ENCODE peak calls at places on chromosomes 4 and X, in eight cellular contexts. W, B, T, Q, E, A, X and U are unnamed samples.

GRCh38 chrX:106023947-106024346 is 14.6 kb downstream of the SERPINA7 start:
- DNase-seq in W (no peak), B (no peak), Q (no peak), A (no peak), T (no peak), X (no peak), E (no peak), U (no peak)

GRCh38 chrX:13647709-13648212 is 5.2 kb upstream of the TCEANC start:
- DNase-seq in X (no peak), T (peak), E (peak), Q (no peak), B (peak), W (no peak), A (peak), U (no peak)

GRCh38 chr4:77802406-77802805 is 16.8 kb downstream of the CNOT6L start:
- DNase-seq in A (no peak), Q (no peak), E (no peak), B (no peak), W (no peak), T (no peak), X (no peak), U (no peak)

GRCh38 chr4:3481113-3481531 is 18.0 kb downstream of the DOK7 start:
- DNase-seq in B (peak), W (no peak), X (no peak), T (no peak), A (peak), E (no peak), Q (no peak), U (no peak)

GRCh38 chrX:153646620-153647373 is at the start of gene DUSP9:
- DNase-seq in X (peak), Q (no peak), W (no peak), T (no peak), E (peak), A (no peak), B (peak), U (no peak)

GRCh38 chr4:80011636-80012236 is 61.3 kb downstream of the ANTXR2 start:
- DNase-seq in B (no peak), A (no peak), E (no peak), X (no peak), T (no peak), Q (peak), W (no peak), U (no peak)

GRCh38 chrX:39636481-39636880 is 461.3 kb downstream of the BCOR start:
- DNase-seq in T (no peak), E (no peak), X (no peak), A (no peak), Q (no peak), B (no peak), W (no peak), U (no peak)

GRCh38 chr4:133668061-133668851 is 519.2 kb downstream of the PCDH10 start:
- DNase-seq in X (no peak), T (no peak), W (no peak), A (no peak), B (peak), E (no peak), Q (no peak), U (no peak)

GRCh38 chrX:134936542-134936941 is 54.2 kb upstream of the SMIM10 start:
- DNase-seq in T (no peak), W (peak), E (no peak), A (peak), X (no peak), Q (peak), B (no peak), U (no peak)

GRCh38 chrX:153969125-153969903 is 2.3 kb downstream of the HCFC1 start:
- DNase-seq in A (peak), W (no peak), T (no peak), B (no peak), E (no peak), Q (no peak), X (no peak), U (no peak)

GRCh38 chr4:119310826-119311225 is 11.1 kb downstream of the FABP2 start:
- DNase-seq in W (peak), T (no peak), E (no peak), Q (no peak), B (no peak), A (no peak), X (no peak), U (no peak)

GRCh38 chr4:48905363-48906015 is 1.1 kb downstream of the OCIAD2 start:
- DNase-seq in W (peak), T (no peak), B (no peak), E (no peak), Q (no peak), X (no peak), A (peak), U (no peak)

GRCh38 chr4:55758081-55758480 is 61.5 kb upstream of the EXOC1L start:
- DNase-seq in B (no peak), T (no peak), E (no peak), W (no peak), Q (no peak), X (no peak), A (peak), U (no peak)